ENCODE peak calls at places on chromosomes 13 and 19, in five cellular contexts. One of them, this sample, is unnamed.

GRCh38 chr13:80931118-80931517 is 590.2 kb upstream of the SPRY2 start:
- DNase-seq in ovary: no peak
- DNase-seq in GM12864: no peak
- DNase-seq in SK-N-SH: no peak
- DNase-seq in colonic mucosa: no peak
- DNase-seq in this sample: no peak

GRCh38 chr19:39858541-39858940 is 12.4 kb upstream of the FBL start:
- DNase-seq in ovary: no peak
- DNase-seq in GM12864: no peak
- DNase-seq in SK-N-SH: no peak
- DNase-seq in colonic mucosa: no peak
- DNase-seq in this sample: no peak

GRCh38 chr19:11767633-11768133 is 883 bp downstream of the ZNF441 start:
- DNase-seq in ovary: peak
- DNase-seq in GM12864: no peak
- DNase-seq in SK-N-SH: peak
- DNase-seq in colonic mucosa: peak
- DNase-seq in this sample: peak

GRCh38 chr13:27270594-27271520 is at the start of gene RASL11A:
- DNase-seq in ovary: peak
- DNase-seq in GM12864: no peak
- DNase-seq in SK-N-SH: peak
- DNase-seq in colonic mucosa: peak
- DNase-seq in this sample: peak

GRCh38 chr13:49540552-49540951 is 44.8 kb downstream of the PHF11 start:
- DNase-seq in ovary: no peak
- DNase-seq in GM12864: no peak
- DNase-seq in SK-N-SH: no peak
- DNase-seq in colonic mucosa: no peak
- DNase-seq in this sample: peak

GRCh38 chr19:51002542-51003311 is 1.3 kb upstream of the KLK8 start:
- DNase-seq in ovary: no peak
- DNase-seq in GM12864: no peak
- DNase-seq in SK-N-SH: peak
- DNase-seq in colonic mucosa: peak
- DNase-seq in this sample: no peak

GRCh38 chr19:13044160-13044853 is 49.0 kb downstream of the NFIX start:
- DNase-seq in ovary: no peak
- DNase-seq in GM12864: no peak
- DNase-seq in SK-N-SH: no peak
- DNase-seq in colonic mucosa: no peak
- DNase-seq in this sample: no peak

GRCh38 chr13:26587251-26587650 is 29.8 kb downstream of the WASF3 start:
- DNase-seq in ovary: no peak
- DNase-seq in GM12864: no peak
- DNase-seq in SK-N-SH: no peak
- DNase-seq in colonic mucosa: no peak
- DNase-seq in this sample: no peak

GRCh38 chr13:74210693-74211393 is 76.6 kb upstream of the KLF12 start:
- DNase-seq in ovary: no peak
- DNase-seq in GM12864: no peak
- DNase-seq in SK-N-SH: peak
- DNase-seq in colonic mucosa: no peak
- DNase-seq in this sample: peak

GRCh38 chr19:47766670-47767069 is 11.8 kb upstream of the SELENOW start:
- DNase-seq in ovary: no peak
- DNase-seq in GM12864: no peak
- DNase-seq in SK-N-SH: no peak
- DNase-seq in colonic mucosa: no peak
- DNase-seq in this sample: no peak

GRCh38 chr19:46639356-46640061 is 3.5 kb upstream of the GNG8 start:
- DNase-seq in ovary: peak
- DNase-seq in GM12864: no peak
- DNase-seq in SK-N-SH: peak
- DNase-seq in colonic mucosa: peak
- DNase-seq in this sample: peak

GRCh38 chr19:30393046-30393445 is 20.9 kb downstream of the ZNF536 start:
- DNase-seq in ovary: no peak
- DNase-seq in GM12864: no peak
- DNase-seq in SK-N-SH: no peak
- DNase-seq in colonic mucosa: no peak
- DNase-seq in this sample: peak

GRCh38 chr19:49117677-49118564 is 1.0 kb downstream of the C19orf73 start:
- DNase-seq in ovary: no peak
- DNase-seq in GM12864: no peak
- DNase-seq in SK-N-SH: peak
- DNase-seq in colonic mucosa: peak
- DNase-seq in this sample: no peak

GRCh38 chr19:19618384-19619051 is at the start of gene PBX4:
- DNase-seq in ovary: peak
- DNase-seq in GM12864: peak
- DNase-seq in SK-N-SH: peak
- DNase-seq in colonic mucosa: peak
- DNase-seq in this sample: peak

GRCh38 chr13:34863360-34864135 is 78.5 kb upstream of the NBEA start:
- DNase-seq in ovary: no peak
- DNase-seq in GM12864: no peak
- DNase-seq in SK-N-SH: no peak
- DNase-seq in colonic mucosa: no peak
- DNase-seq in this sample: peak

GRCh38 chr13:42762917-42763316 is 18.5 kb upstream of the FAM216B start:
- DNase-seq in ovary: no peak
- DNase-seq in GM12864: no peak
- DNase-seq in SK-N-SH: no peak
- DNase-seq in colonic mucosa: no peak
- DNase-seq in this sample: peak

GRCh38 chr19:51094696-51095279 is 12.1 kb upstream of the KLK14 start:
- DNase-seq in ovary: no peak
- DNase-seq in GM12864: no peak
- DNase-seq in SK-N-SH: peak
- DNase-seq in colonic mucosa: no peak
- DNase-seq in this sample: no peak

GRCh38 chr13:107545946-107546502 is 669.3 kb downstream of the LIG4 start:
- DNase-seq in ovary: no peak
- DNase-seq in GM12864: no peak
- DNase-seq in SK-N-SH: no peak
- DNase-seq in colonic mucosa: no peak
- DNase-seq in this sample: no peak

GRCh38 chr13:110265682-110266430 is 41.1 kb downstream of the COL4A1 start:
- DNase-seq in ovary: no peak
- DNase-seq in GM12864: no peak
- DNase-seq in SK-N-SH: peak
- DNase-seq in colonic mucosa: no peak
- DNase-seq in this sample: no peak

GRCh38 chr19:46080561-46080960 is 39.8 kb upstream of the IGFL4 start:
- DNase-seq in ovary: no peak
- DNase-seq in GM12864: no peak
- DNase-seq in SK-N-SH: no peak
- DNase-seq in colonic mucosa: no peak
- DNase-seq in this sample: peak

GRCh38 chr19:33740811-33741396 is 55.8 kb upstream of the KCTD15 start:
- DNase-seq in ovary: no peak
- DNase-seq in GM12864: no peak
- DNase-seq in SK-N-SH: no peak
- DNase-seq in colonic mucosa: peak
- DNase-seq in this sample: peak

GRCh38 chr19:29587059-29587458 is 19.0 kb upstream of the POP4 start:
- DNase-seq in ovary: no peak
- DNase-seq in GM12864: no peak
- DNase-seq in SK-N-SH: no peak
- DNase-seq in colonic mucosa: no peak
- DNase-seq in this sample: no peak

GRCh38 chr19:638901-639250 is 803 bp upstream of the FGF22 start:
- DNase-seq in ovary: no peak
- DNase-seq in GM12864: no peak
- DNase-seq in SK-N-SH: no peak
- DNase-seq in colonic mucosa: no peak
- DNase-seq in this sample: no peak
- H3K4me3 ChIP-seq in ovary: peak
- H3K4me3 ChIP-seq in GM12864: peak
- H3K4me3 ChIP-seq in SK-N-SH: peak
- H3K4me3 ChIP-seq in colonic mucosa: peak
- H3K4me3 ChIP-seq in this sample: peak

GRCh38 chr13:52652170-52652979 is at the start of gene SUGT1:
- DNase-seq in ovary: peak
- DNase-seq in GM12864: peak
- DNase-seq in SK-N-SH: peak
- DNase-seq in colonic mucosa: peak
- DNase-seq in this sample: peak
- TF ChIP-seq CTCF in ovary: peak
- TF ChIP-seq CTCF in GM12864: peak
- TF ChIP-seq CTCF in SK-N-SH: peak
- TF ChIP-seq CTCF in colonic mucosa: peak
- TF ChIP-seq CTCF in this sample: peak

GRCh38 chr19:3343619-3344502 is 22.5 kb upstream of the NFIC start:
- DNase-seq in ovary: peak
- DNase-seq in GM12864: peak
- DNase-seq in SK-N-SH: peak
- DNase-seq in colonic mucosa: peak
- DNase-seq in this sample: peak

GRCh38 chr19:3346677-3347353 is 19.6 kb upstream of the NFIC start:
- DNase-seq in ovary: peak
- DNase-seq in GM12864: no peak
- DNase-seq in SK-N-SH: no peak
- DNase-seq in colonic mucosa: peak
- DNase-seq in this sample: peak

GRCh38 chr19:3345850-3346460 is 20.4 kb upstream of the NFIC start:
- DNase-seq in ovary: no peak
- DNase-seq in GM12864: no peak
- DNase-seq in SK-N-SH: no peak
- DNase-seq in colonic mucosa: no peak
- DNase-seq in this sample: no peak

GRCh38 chr19:3342246-3342645 is 24.1 kb upstream of the NFIC start:
- DNase-seq in ovary: no peak
- DNase-seq in GM12864: no peak
- DNase-seq in SK-N-SH: no peak
- DNase-seq in colonic mucosa: no peak
- DNase-seq in this sample: no peak

DNA sequence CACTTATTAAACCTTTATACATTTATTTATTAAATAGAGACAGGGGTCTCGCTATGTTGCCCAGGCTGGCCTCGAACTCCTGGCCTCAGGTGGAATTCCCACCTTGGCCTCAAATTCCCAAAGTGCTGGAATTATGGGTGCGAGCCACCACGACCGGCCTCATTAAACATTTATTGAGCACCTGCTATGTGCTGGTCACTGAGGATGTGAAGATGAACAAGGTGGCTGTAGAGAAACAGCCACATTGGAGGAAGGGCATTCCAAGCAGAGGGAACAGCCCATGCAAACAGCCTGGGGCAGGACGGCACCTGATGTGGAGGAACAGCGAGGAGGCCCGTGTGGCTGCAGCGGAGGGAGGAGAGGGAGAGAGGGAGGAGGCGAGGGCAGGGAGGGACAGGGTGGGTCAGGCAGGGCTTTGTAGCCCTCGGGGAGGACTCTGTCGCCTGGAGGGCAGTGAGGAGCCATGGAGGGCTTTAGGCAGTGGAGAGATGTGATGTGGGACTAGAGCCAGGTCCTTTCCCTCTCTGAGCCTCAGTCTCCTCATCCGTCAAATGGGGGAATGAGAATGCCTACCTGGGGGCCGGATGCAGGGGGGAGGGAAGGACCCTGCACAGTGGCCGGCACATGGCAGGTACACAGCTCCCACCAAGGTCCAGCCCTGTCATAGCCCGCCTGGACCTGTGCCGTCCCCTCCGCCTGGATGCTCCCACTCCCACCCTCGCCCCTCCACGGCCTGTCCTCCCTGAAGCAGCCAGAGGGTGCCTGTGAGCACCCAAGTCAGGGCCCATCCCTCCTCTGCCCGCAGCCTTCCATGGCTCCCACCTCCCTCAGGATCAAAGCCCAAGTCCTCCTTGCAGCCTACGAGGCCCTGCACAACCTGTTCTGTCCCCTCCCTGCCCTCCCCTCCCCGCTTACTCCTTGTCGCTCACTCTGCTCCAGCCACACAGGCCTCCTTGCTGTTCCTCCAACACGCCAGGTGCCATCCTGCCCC is 21.5 kb upstream of the NFIC start:
- DNase-seq in ovary: no peak
- DNase-seq in GM12864: no peak
- DNase-seq in SK-N-SH: no peak
- DNase-seq in colonic mucosa: no peak
- DNase-seq in this sample: no peak
- H3K4me3 ChIP-seq in ovary: no peak
- H3K4me3 ChIP-seq in GM12864: no peak
- H3K4me3 ChIP-seq in SK-N-SH: no peak
- H3K4me3 ChIP-seq in colonic mucosa: no peak
- H3K4me3 ChIP-seq in this sample: no peak

GRCh38 chr13:113121928-113122420 is 625 bp upstream of the F10 start:
- DNase-seq in ovary: peak
- DNase-seq in GM12864: no peak
- DNase-seq in SK-N-SH: peak
- DNase-seq in colonic mucosa: no peak
- DNase-seq in this sample: no peak

GRCh38 chr13:113122571-113123225 is at the start of gene F10:
- DNase-seq in ovary: peak
- DNase-seq in GM12864: no peak
- DNase-seq in SK-N-SH: peak
- DNase-seq in colonic mucosa: peak
- DNase-seq in this sample: peak

GRCh38 chr13:113121183-113121927 is 1.2 kb upstream of the F10 start:
- DNase-seq in ovary: no peak
- DNase-seq in GM12864: no peak
- DNase-seq in SK-N-SH: no peak
- DNase-seq in colonic mucosa: no peak
- DNase-seq in this sample: no peak

GRCh38 chr13:113124211-113125025 is 1.8 kb downstream of the F10 start:
- DNase-seq in ovary: no peak
- DNase-seq in GM12864: no peak
- DNase-seq in SK-N-SH: no peak
- DNase-seq in colonic mucosa: no peak
- DNase-seq in this sample: no peak

DNA sequence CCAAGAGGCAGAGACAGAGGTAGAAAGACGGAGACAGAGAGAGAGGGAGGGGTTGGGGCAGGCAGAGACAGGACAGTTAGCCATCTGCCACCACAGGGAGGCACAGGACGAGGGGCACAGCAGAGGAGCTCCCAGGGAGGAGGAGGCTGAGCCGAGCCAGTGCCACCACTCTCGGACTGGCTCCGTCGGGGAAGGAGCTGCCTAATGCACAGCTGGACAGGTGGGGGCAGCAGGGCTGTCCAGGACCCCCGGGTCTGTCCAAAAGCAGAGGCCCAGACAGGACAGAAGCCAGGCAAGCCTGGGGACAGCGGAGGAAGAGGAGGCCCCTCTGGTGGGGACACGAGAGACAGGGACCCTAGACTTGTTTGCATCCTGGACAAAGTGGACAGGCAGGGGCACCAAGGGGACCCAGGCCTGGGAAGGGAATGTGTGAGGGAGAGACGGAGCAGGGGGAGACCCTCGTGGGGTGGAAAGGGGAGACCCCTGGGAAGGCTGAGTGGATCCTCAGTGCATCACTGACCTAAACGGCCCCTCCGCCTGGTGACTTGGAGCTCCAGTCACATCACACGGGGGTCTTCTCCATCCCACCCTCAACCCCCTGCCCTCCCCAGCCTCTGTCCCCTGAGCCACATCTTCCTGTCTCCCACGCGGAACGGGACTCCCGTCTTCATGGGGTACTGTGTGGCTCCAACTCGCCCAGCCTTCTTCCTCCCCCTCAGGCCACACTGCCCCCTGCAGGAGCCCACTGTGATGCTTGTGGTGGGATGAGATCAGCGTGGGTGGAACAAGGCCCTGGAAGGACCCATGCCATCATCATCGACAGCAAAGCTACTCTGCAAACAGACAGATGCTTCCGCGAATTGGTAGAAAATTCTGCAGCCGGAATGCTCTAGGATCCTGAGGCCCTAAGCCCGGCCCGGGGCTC is 889 bp downstream of the F10 start:
- DNase-seq in ovary: no peak
- DNase-seq in GM12864: no peak
- DNase-seq in SK-N-SH: peak
- DNase-seq in colonic mucosa: no peak
- DNase-seq in this sample: no peak
- TF ChIP-seq CTCF in ovary: no peak
- TF ChIP-seq CTCF in GM12864: peak
- TF ChIP-seq CTCF in SK-N-SH: peak
- TF ChIP-seq CTCF in colonic mucosa: no peak
- TF ChIP-seq CTCF in this sample: peak